ENCODE peak calls at places on chromosome 4, in four cellular contexts. D is HepG2, N is H1, S is GM12878. G is an unnamed sample.

GRCh38 chr4:52402582-52402981 is 256.5 kb downstream of the USP46 start:
- DNase-seq in D (no peak), N (no peak), S (no peak), G (no peak)

GRCh38 chr4:24659241-24659961 is 75.0 kb upstream of the DHX15 start:
- DNase-seq in D (no peak), N (no peak), S (no peak), G (peak; percentile 35)

GRCh38 chr4:150583287-150584197 is 1.6 kb downstream of the MAB21L2 start:
- DNase-seq in D (no peak), N (no peak), S (no peak), G (no peak)

GRCh38 chr4:111689214-111689613 is 456.0 kb upstream of the FAM241A start:
- DNase-seq in D (no peak), N (no peak), S (no peak), G (no peak)

GRCh38 chr4:183989471-183989870 is 84.4 kb downstream of the STOX2 start:
- DNase-seq in D (no peak), N (no peak), S (no peak), G (no peak)

GRCh38 chr4:151015458-151016344 is 617 bp upstream of the LRBA start:
- DNase-seq in D (peak; percentile 64), N (peak; percentile 73), S (no peak), G (peak; percentile 40)

GRCh38 chr4:155570661-155571060 is 96.0 kb upstream of the GUCY1A1 start:
- DNase-seq in D (no peak), N (no peak), S (no peak), G (no peak)

GRCh38 chr4:102356562-102357202 is 11.4 kb upstream of the SLC39A8 start:
- DNase-seq in D (peak; percentile 23), N (no peak), S (no peak), G (no peak)

GRCh38 chr4:113673450-113673849 is 88.1 kb downstream of the CAMK2D start:
- DNase-seq in D (no peak), N (peak; percentile 3), S (no peak), G (no peak)

GRCh38 chr4:13522282-13523104 is 21.8 kb downstream of the NKX3-2 start:
- DNase-seq in D (no peak), N (no peak), S (no peak), G (no peak)

GRCh38 chr4:13546374-13546854 is 2.1 kb upstream of the NKX3-2 start:
- DNase-seq in D (no peak), N (no peak), S (no peak), G (no peak)

GRCh38 chr4:176671532-176671931 is 121.2 kb downstream of the VEGFC start:
- DNase-seq in D (no peak), N (no peak), S (no peak), G (no peak)

GRCh38 chr4:128862608-128863313 is 53.3 kb downstream of the JADE1 start:
- DNase-seq in D (no peak), N (no peak), S (peak; percentile 63), G (no peak)

GRCh38 chr4:85126991-85127591 is 160.6 kb upstream of the WDFY3 start:
- DNase-seq in D (no peak), N (no peak), S (no peak), G (no peak)

GRCh38 chr4:186633844-186634243 is 78.5 kb upstream of the MTNR1A start:
- DNase-seq in D (no peak), N (no peak), S (no peak), G (peak; percentile 18)

GRCh38 chr4:11469900-11470708 is 41.4 kb upstream of the HS3ST1 start:
- DNase-seq in D (no peak), N (no peak), S (peak; percentile 38), G (no peak)

GRCh38 chr4:52606766-52607165 is 52.3 kb downstream of the USP46 start:
- DNase-seq in D (no peak), N (no peak), S (no peak), G (no peak)

GRCh38 chr4:73917081-73917501 is 47.9 kb downstream of the CXCL1 start:
- DNase-seq in D (no peak), N (no peak), S (no peak), G (no peak)

GRCh38 chr4:3202836-3203820 is 45.8 kb upstream of the MSANTD1 start:
- DNase-seq in D (peak; percentile 56), N (no peak), S (no peak), G (no peak)

GRCh38 chr4:163484906-163485305 is 9.6 kb upstream of the TMA16 start:
- DNase-seq in D (peak; percentile 41), N (peak; percentile 21), S (no peak), G (peak; percentile 32)

GRCh38 chr4:119025440-119025839 is 110.2 kb upstream of the MYOZ2 start:
- DNase-seq in D (no peak), N (no peak), S (no peak), G (no peak)

GRCh38 chr4:6343950-6344408 is 74.3 kb downstream of the WFS1 start:
- DNase-seq in D (peak; percentile 54), N (no peak), S (no peak), G (no peak)

GRCh38 chr4:85778809-85779124 is 303.8 kb downstream of the ARHGAP24 start:
- DNase-seq in D (no peak), N (no peak), S (no peak), G (no peak)

GRCh38 chr4:113683143-113683542 is 78.4 kb downstream of the CAMK2D start:
- DNase-seq in D (no peak), N (no peak), S (peak; percentile 88), G (no peak)

GRCh38 chr4:163280703-163281519 is 51.5 kb downstream of the NPY1R start:
- DNase-seq in D (no peak), N (no peak), S (no peak), G (no peak)

DNA sequence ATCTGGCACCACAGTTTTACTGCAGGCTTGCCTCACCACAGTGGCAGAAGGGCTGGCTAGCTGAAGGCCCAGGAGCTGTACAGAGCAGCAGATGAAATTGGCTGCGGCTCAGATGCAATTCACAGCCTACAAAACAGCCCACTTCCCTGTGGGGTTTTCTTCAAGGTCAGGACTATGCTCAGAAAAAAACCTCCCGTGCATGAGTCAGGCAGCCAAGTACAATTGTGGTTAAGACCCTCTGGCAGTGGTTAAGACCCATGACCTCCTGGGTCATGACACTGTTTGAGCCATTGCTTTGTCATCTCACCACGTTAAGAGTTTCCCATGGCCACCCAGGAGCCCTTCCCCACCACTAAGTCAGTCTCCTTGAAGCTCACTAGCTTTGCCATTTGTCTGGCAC is 276.3 kb downstream of the HNRNPD start:
- DNase-seq in D (no peak), N (no peak), S (no peak), G (no peak)
- TF ChIP-seq SUZ12 in D (no peak), N (no peak), S (no peak), G (no peak)

GRCh38 chr4:109947918-109948317 is 35.2 kb downstream of the EGF start:
- DNase-seq in D (no peak), N (no peak), S (no peak), G (no peak)

GRCh38 chr4:109955146-109955545 is 42.5 kb downstream of the EGF start:
- DNase-seq in D (no peak), N (no peak), S (no peak), G (no peak)

GRCh38 chr4:109957227-109957626 is 44.5 kb downstream of the EGF start:
- DNase-seq in D (no peak), N (no peak), S (no peak), G (no peak)

GRCh38 chr4:109952612-109953011 is 39.9 kb downstream of the EGF start:
- DNase-seq in D (no peak), N (no peak), S (no peak), G (no peak)

GRCh38 chr4:109953556-109953955 is 40.9 kb downstream of the EGF start:
- DNase-seq in D (no peak), N (no peak), S (no peak), G (no peak)
- TF ChIP-seq YY1 in D (no peak), N (no peak), S (no peak), G (no peak)

DNA sequence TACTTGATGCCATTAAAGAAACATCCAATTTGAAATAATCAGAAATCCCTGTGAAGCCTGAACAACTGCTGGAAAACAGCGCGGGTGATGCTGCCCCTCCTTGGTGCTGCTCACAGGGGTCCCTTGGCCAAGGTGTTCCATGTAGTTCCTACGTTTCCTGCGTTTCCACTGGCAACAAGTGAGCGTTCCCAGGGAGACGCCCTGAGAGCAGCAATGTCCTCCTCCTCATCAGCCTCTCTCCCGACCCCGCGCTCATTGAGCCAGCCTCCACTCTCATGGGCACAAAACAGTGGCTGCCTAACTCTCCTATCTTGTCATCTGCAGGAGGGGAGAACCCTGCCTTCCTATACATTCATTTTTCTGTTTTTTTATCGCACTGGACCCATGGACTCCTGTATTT is 18.9 kb downstream of the LETM1 start:
- DNase-seq in D (no peak), N (no peak), S (no peak), G (no peak)
- TF ChIP-seq SUZ12 in D (no peak), N (no peak), S (no peak), G (no peak)

DNA sequence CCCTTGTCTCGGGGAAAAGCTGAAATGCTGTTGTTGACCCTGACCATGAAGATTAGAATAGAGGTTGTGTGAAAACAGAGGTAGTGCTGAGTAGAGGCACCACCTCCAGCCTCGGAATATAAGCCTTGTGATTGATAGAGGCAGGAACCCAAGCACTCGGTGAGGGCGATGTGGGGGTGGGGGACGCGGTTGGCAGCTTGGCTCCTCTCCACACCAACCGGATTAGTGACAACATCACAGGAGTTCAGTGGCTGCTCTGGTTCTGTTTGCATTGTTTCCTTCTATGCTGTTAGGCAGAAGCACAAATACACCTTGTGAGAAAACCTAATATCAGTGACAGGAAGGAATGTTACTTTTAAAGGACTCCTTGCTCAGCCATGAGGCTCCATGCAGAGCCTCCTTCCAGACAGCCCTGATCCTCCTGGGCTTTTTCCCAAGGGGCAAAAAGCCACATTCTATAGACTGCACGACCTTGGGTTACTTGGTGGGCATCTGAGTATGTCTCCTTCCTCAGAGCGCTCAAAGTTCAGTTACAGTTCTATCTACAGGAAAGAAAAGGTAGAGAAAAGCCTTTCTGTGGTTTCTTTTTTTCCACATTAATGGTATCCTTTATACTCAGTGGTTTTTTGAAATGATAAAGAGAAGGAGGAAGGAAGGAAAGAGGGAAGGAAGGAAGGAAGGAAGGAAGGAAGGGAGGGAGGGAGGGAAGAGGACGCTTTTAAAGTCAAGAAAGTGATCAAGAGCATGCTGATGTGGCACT is 150.4 kb upstream of the NOCT start:
- DNase-seq in D (no peak), N (no peak), S (no peak), G (no peak)
- TF ChIP-seq YY1 in D (no peak), N (no peak), S (no peak), G (no peak)

DNA sequence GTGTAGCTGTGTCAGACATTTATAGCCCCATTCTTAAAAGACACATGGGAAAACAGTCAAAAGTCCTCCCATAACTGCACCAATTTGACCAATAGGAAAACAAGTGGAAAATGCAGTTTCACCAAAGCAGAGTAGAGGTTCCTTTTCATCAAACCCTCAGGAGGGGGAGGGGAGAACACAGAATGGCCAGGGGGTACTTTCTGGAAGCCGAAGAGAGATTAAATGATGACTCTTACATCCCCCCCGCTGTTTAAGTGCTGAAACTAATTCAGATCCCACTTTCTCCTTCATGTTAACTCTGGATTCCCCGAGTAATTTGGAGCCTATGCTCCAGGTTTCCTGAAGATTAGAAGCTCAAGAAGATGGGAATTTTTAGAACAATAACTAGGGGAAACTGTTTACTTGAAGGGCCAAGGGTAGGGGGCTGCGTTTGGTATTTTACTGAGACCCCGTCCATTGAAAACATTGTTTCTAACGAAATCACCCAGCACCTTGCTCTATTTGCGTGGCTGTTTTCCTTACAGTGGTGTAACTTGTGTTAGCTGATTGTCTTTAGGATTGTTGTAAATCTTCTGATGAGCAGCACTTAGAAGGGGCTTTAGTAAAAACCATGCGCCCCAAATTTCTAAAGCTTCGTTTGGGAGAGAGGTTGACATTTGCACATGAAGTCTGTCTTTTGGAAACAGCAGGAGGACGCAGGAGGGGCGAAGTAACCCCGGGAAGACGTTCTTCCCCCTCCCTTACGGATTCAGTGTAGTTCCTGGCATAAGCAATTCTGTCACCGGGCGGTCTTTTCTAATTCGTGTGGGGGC is 2.2 kb upstream of the LEF1 start:
- DNase-seq in D (no peak), N (no peak), S (no peak), G (no peak)
- TF ChIP-seq SUZ12 in D (no peak), N (no peak), S (peak; percentile 45), G (no peak)